ENCODE peak calls at places on chromosomes 3 and 15, in seven cellular contexts. N is stimulated activated CD4-positive, alpha-beta T cell treated with anti-CD3 and anti-CD28 coated beads, Interleukin-15, amount 100 ng/mL, for 24 hours; Y is lung microvascular endothelial cell; T is heart left ventricle; B is K562; G is GM12878; W is memory B cell. H is an unnamed sample.

GRCh38 chr3:103388214-103388613 is 953.4 kb downstream of the ZPLD1 start:
- DNase-seq in B (no peak), W (no peak), Y (no peak), T (no peak), G (no peak), N (no peak), H (no peak)

GRCh38 chr3:142958707-142959106 is 4.8 kb downstream of the PAQR9 start:
- DNase-seq in G (no peak), B (peak; percentile 74), N (peak; percentile 57), Y (peak; percentile 6), T (no peak), W (no peak), H (peak; percentile 25)

GRCh38 chr3:61601831-61602230 is 40.5 kb downstream of the PTPRG start:
- DNase-seq in N (no peak), B (no peak), W (no peak), T (peak; percentile 32), G (no peak), Y (no peak), H (no peak)

GRCh38 chr3:41419809-41420208 is 220.5 kb downstream of the CTNNB1 start:
- DNase-seq in T (no peak), Y (no peak), G (no peak), B (no peak), N (no peak), W (no peak), H (no peak)

GRCh38 chr15:42203891-42204290 is 4.2 kb downstream of the VPS39 start:
- DNase-seq in B (no peak), W (no peak), N (no peak), T (no peak), G (no peak), Y (no peak), H (no peak)

GRCh38 chr3:148992027-148992634 is 791 bp downstream of the GYG1 start:
- DNase-seq in N (peak; percentile 55), G (no peak), T (peak; percentile 63), W (peak; percentile 33), Y (peak; percentile 57), B (peak; percentile 54), H (peak; percentile 47)

GRCh38 chr15:72227192-72227586 is 3.8 kb downstream of the PKM start:
- DNase-seq in B (peak; percentile 61), G (peak; percentile 46), N (peak; percentile 67), T (no peak), W (no peak), Y (no peak), H (peak; percentile 63)

GRCh38 chr3:108131795-108132134 is 40.9 kb upstream of the CD47 start:
- DNase-seq in W (no peak), G (no peak), N (no peak), B (no peak), Y (no peak), T (no peak), H (no peak)

GRCh38 chr3:37582117-37582516 is 279.6 kb upstream of the CTDSPL start:
- DNase-seq in W (no peak), B (no peak), Y (no peak), N (no peak), G (no peak), T (no peak), H (no peak)

GRCh38 chr15:55289573-55290360 is at the start of gene RAB27A:
- DNase-seq in G (no peak), W (peak; percentile 57), Y (peak; percentile 63), T (peak; percentile 71), N (peak; percentile 89), B (peak; percentile 87), H (peak; percentile 83)

GRCh38 chr15:25933456-25934158 is 70.5 kb upstream of the ATP10A start:
- DNase-seq in G (peak; percentile 5), Y (no peak), W (peak; percentile 18), B (peak; percentile 42), T (peak; percentile 55), N (peak; percentile 77), H (peak; percentile 65)

GRCh38 chr3:134028486-134029255 is 1.1 kb downstream of the SLCO2A1 start:
- DNase-seq in G (no peak), N (no peak), B (no peak), T (no peak), Y (peak; percentile 40), W (no peak), H (no peak)

GRCh38 chr3:34260266-34260990 is 462.0 kb downstream of the PDCD6IP start:
- DNase-seq in Y (peak; percentile 56), N (peak; percentile 50), G (no peak), B (peak; percentile 60), T (peak; percentile 37), W (peak; percentile 25), H (peak; percentile 55)

GRCh38 chr15:85950101-85950500 is 129.6 kb upstream of the AGBL1 start:
- DNase-seq in G (peak; percentile 38), T (peak; percentile 57), B (no peak), W (no peak), N (no peak), Y (no peak), H (no peak)

GRCh38 chr3:144921710-144922109 is 950.1 kb downstream of the DIPK2A start:
- DNase-seq in N (no peak), T (no peak), W (no peak), G (no peak), Y (no peak), B (no peak), H (no peak)